ENCODE peak calls at places on chromosomes 12 and 14, in four cellular contexts. L is NB4, E is A549, B is ovary. M is an unnamed sample.

GRCh38 chr12:39931857-39932256 is 174.0 kb downstream of the SLC2A13 start:
- DNase-seq in L (no peak), E (no peak), B (no peak), M (no peak)

GRCh38 chr12:95182868-95183415 is 34.3 kb downstream of the FGD6 start:
- DNase-seq in L (no peak), E (no peak), B (no peak), M (no peak)

GRCh38 chr14:50000215-50001145 is 107.6 kb downstream of the ARF6 start:
- DNase-seq in L (peak; percentile 85), E (no peak), B (peak; percentile 43), M (no peak)

GRCh38 chr12:81167694-81168093 is 89.8 kb downstream of the ACSS3 start:
- DNase-seq in L (no peak), E (no peak), B (no peak), M (no peak)

GRCh38 chr12:56958422-56958821 is 1.0 kb upstream of the RDH16 start:
- DNase-seq in L (no peak), E (no peak), B (no peak), M (no peak)

GRCh38 chr12:111056618-111057521 is 136.5 kb upstream of the MYL2 start:
- DNase-seq in L (peak; percentile 91), E (no peak), B (no peak), M (no peak)

GRCh38 chr12:108337235-108338223 is 1.6 kb downstream of the CMKLR1 start:
- DNase-seq in L (peak; percentile 69), E (peak; percentile 60), B (no peak), M (no peak)

GRCh38 chr12:25585021-25585523 is 32.0 kb upstream of the LMNTD1 start:
- DNase-seq in L (no peak), E (no peak), B (peak; percentile 45), M (no peak)

GRCh38 chr12:2654311-2654710 is 140.5 kb upstream of the FKBP4 start:
- DNase-seq in L (no peak), E (no peak), B (no peak), M (no peak)

GRCh38 chr12:2653461-2653965 is 141.3 kb upstream of the FKBP4 start:
- DNase-seq in L (no peak), E (no peak), B (no peak), M (no peak)

GRCh38 chr12:2652011-2652400 is 142.8 kb upstream of the FKBP4 start:
- DNase-seq in L (no peak), E (no peak), B (no peak), M (no peak)

GRCh38 chr12:2651061-2651965 is 143.5 kb upstream of the FKBP4 start:
- DNase-seq in L (no peak), E (no peak), B (no peak), M (no peak)

DNA sequence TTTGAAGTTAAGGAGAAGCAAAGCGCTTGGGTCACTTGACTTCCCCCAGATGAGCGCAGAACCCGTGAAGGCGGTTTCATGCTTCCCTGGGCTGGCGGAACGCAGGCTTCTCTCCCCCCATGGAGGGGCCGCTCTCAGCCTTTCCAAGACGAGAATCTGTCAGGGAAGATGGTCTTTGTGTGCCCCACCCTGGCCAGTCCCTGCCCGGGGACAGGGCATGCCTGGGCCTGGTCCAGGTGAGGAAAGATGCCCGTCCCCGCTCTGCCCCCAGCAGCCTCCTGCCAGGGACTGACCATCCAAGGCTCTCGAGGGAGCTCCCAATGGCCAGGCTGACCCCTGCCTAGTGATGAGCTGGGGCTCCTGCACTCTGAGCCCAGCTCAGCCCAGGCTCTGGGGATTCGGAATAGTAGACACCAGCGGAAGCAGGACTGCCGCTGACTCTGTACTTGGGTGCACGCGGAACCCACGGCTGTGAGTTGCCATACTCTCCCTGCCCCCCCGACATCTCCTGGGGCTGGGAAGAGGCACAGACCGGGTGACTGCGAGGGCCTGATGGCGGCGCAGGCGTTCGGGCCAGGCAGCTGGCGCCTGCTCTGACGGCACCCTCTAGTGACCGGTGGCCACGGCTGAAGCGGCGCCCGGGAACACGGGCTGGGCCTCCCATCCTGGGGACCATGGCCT is 142.2 kb upstream of the FKBP4 start:
- DNase-seq in L (no peak), E (no peak), B (no peak), M (no peak)
- TF ChIP-seq CTCF in L (no peak), E (peak; percentile 27), B (no peak), M (no peak)

GRCh38 chr12:84619053-84619452 is 293.5 kb downstream of the SLC6A15 start:
- DNase-seq in L (no peak), E (peak; percentile 0), B (no peak), M (no peak)
- TF ChIP-seq CTCF in L (no peak), E (no peak), B (no peak), M (no peak)

GRCh38 chr12:75606146-75606545 is 94.7 kb upstream of the KRR1 start:
- DNase-seq in L (no peak), E (no peak), B (no peak), M (no peak)

GRCh38 chr12:75603475-75603874 is 92.1 kb upstream of the KRR1 start:
- DNase-seq in L (no peak), E (no peak), B (no peak), M (no peak)

GRCh38 chr12:75599061-75599460 is 87.7 kb upstream of the KRR1 start:
- DNase-seq in L (no peak), E (no peak), B (no peak), M (no peak)

GRCh38 chr12:75600146-75600545 is 88.7 kb upstream of the KRR1 start:
- DNase-seq in L (no peak), E (no peak), B (no peak), M (no peak)

DNA sequence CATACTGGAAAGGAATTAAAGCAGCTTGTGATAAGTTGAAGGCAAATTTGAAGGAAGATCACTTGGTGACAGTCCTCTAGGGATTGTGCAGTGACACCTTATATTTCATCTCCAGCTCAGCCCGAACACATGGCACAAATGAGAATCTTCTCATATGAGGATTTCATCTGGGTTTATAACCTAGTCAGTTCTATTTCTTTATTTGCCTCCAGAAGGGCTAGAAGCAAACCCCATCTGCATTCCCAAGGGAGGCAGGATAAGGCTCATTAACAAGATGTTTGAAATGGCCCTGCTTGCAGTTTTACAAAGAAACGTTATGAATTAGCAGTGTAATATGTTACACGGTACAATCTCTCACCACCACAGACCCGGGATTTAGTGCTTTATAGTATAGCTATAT is 90.7 kb upstream of the KRR1 start:
- DNase-seq in L (no peak), E (no peak), B (no peak), M (no peak)
- TF ChIP-seq CTCF in L (no peak), E (no peak), B (no peak), M (no peak)

GRCh38 chr12:60184096-60184495 is 588.3 kb downstream of the SLC16A7 start:
- DNase-seq in L (no peak), E (no peak), B (no peak), M (no peak)

GRCh38 chr12:60182354-60182753 is 586.5 kb downstream of the SLC16A7 start:
- DNase-seq in L (no peak), E (no peak), B (no peak), M (no peak)

GRCh38 chr12:60180298-60180697 is 584.5 kb downstream of the SLC16A7 start:
- DNase-seq in L (no peak), E (no peak), B (no peak), M (no peak)

DNA sequence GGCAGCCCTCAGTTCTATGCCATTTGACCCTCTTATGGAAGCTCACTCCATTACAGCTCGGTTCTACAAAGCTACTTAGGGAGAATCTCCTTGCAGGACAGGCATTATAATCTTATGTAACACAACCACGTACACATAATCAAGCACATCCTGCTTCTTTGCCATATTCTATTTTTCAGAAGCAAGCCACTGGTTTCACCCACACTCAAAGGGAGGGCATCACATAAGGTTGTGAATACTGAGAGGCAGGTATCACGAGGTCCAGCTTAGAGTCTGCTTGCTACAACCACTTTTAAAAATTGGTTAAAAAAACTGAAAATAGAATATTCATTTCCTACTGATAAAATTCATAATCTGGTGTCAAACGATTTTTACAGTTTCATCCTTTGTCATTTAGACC is 589.2 kb downstream of the SLC16A7 start:
- DNase-seq in L (no peak), E (no peak), B (no peak), M (no peak)
- TF ChIP-seq CTCF in L (no peak), E (no peak), B (no peak), M (no peak)

GRCh38 chr12:49603721-49604120 is 1.7 kb downstream of the FAM186B start:
- DNase-seq in L (no peak), E (no peak), B (no peak), M (no peak)

GRCh38 chr12:49609875-49610154 is 4.4 kb upstream of the FAM186B start:
- DNase-seq in L (peak; percentile 38), E (no peak), B (no peak), M (no peak)

GRCh38 chr12:49612210-49612609 is 6.8 kb upstream of the FAM186B start:
- DNase-seq in L (no peak), E (no peak), B (no peak), M (no peak)

DNA sequence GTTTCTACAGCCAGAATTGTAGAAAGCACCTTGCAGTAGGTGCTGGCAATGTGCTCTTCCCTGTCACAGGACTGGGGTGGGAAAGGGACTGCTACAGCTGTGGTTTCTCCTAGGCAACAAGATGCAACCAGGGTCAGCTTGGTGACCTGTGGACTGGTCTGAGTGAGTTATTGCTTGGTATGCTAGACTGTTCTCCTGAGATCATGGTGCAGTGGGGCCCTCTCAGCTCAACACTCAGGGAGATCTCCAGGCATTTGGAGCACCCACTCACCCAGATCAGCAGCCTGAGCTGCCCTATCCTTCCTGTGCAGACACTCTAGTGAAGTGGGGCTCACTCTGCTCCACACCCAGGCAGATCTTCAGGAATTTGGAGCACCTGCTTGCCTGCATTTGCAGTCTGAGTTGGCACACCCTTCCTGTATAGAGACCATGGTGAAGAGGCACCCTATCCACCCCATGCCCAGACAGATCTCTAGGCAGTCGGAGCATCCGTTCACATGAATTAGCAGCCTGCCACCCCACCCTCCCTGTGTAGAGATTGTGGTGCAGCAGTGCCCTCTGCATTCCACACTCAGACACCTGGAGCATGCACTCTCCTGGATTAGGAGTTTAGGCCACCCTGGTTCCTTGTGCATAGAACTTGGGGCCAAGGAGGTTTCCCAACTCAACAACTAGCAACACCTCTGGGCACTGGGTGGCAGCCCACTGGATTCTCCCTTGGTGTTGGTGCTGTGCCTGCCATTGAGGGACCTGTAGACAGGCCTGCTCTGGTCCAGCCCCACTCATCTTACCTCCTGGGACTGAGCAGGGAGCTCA is 3.8 kb upstream of the FAM186B start:
- DNase-seq in L (no peak), E (no peak), B (no peak), M (no peak)
- TF ChIP-seq CTCF in L (no peak), E (no peak), B (no peak), M (no peak)

DNA sequence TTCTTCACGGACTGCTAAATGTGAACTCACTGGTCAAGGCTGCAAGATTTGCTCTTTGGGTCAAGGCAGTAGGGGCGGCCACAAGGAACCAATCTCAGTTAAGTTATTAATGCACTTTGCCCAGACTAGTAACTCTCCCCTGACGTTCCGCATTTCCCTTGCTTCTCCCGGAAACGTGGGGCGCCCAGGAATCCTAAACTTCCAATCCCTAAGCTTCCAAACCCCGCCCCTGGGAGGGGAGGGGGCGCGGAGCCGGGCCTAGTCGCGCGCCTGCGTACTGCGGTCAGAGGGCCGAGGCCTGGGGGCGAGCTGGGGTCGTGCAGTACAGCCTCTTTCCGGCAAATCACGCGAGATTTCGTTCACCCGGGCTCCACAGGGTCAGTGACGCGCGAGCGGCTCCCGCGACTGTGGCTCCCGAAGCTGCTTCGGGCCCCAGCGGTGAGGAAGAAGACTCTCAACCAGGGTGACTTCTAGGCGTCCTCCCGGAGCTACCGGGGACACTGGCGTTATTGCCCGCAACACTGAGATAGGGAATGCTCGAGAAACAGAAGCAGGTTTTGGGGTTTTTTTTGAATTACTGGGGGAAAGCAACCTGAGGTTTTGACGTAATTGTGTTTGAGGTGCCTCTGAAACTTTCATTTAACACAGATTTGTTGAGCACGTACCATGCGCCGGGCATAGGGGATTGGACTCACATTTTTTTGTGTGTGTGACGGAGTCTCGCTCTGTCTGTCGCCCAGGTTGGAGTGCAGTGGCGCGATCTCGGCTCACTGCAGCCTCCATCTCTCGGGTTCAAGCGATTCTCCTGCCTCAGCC is at the start of gene PTGR2:
- DNase-seq in L (peak; percentile 93), E (peak; percentile 99), B (peak; percentile 99), M (peak; percentile 92)
- TF ChIP-seq CTCF in L (no peak), E (no peak), B (no peak), M (no peak)

M was measured in omental fat pad.